ENCODE peak calls at places on chromosomes 5 and 9, in four cellular contexts. H, S, Y and Q are unnamed samples.

GRCh38 chr9:129816501-129817435 is 7.2 kb downstream of the TOR1A start:
- DNase-seq in H (no peak), S (no peak), Y (no peak), Q (no peak)

GRCh38 chr9:129459550-129460322 is 161.2 kb downstream of the C9orf50 start:
- DNase-seq in H (no peak), S (no peak), Y (no peak), Q (no peak)

GRCh38 chr5:120464627-120465280 is 654 bp downstream of the PRR16 start:
- DNase-seq in H (peak), S (peak), Y (peak), Q (no peak)

GRCh38 chr5:23352437-23352836 is 155.0 kb upstream of the PRDM9 start:
- DNase-seq in H (peak), S (peak), Y (no peak), Q (no peak)

GRCh38 chr5:149840226-149840825 is 104.3 kb downstream of the PDE6A start:
- DNase-seq in H (no peak), S (no peak), Y (no peak), Q (no peak)

GRCh38 chr5:64646169-64646568 is 44.1 kb upstream of the SHISAL2B start:
- DNase-seq in H (no peak), S (no peak), Y (no peak), Q (no peak)

GRCh38 chr9:4422495-4422894 is 67.8 kb upstream of the SLC1A1 start:
- DNase-seq in H (no peak), S (no peak), Y (no peak), Q (no peak)

GRCh38 chr9:115411516-115411915 is 293.6 kb upstream of the TNC start:
- DNase-seq in H (no peak), S (no peak), Y (no peak), Q (no peak)

GRCh38 chr5:43020294-43020711 is 19.8 kb downstream of the ANXA2R start:
- DNase-seq in H (no peak), S (no peak), Y (peak), Q (no peak)

GRCh38 chr9:133163559-133164208 is at the start of gene GBGT1:
- DNase-seq in H (no peak), S (no peak), Y (peak), Q (no peak)

GRCh38 chr5:57383093-57383861 is 99.3 kb downstream of the ACTBL2 start:
- DNase-seq in H (peak), S (peak), Y (peak), Q (peak)

GRCh38 chr5:2687746-2688145 is 63.7 kb downstream of the IRX2 start:
- DNase-seq in H (no peak), S (no peak), Y (no peak), Q (no peak)

GRCh38 chr5:124234022-124234899 is 512.2 kb downstream of the ZNF608 start:
- DNase-seq in H (no peak), S (no peak), Y (peak), Q (no peak)

GRCh38 chr5:143235423-143235822 is 168.1 kb downstream of the NR3C1 start:
- DNase-seq in H (peak), S (peak), Y (peak), Q (no peak)

GRCh38 chr5:77145666-77146065 is 58.6 kb upstream of the ZBED3 start:
- DNase-seq in H (peak), S (peak), Y (peak), Q (no peak)

GRCh38 chr5:94705427-94705826 is 87.0 kb downstream of the SLF1 start:
- DNase-seq in H (peak), S (no peak), Y (peak), Q (no peak)

GRCh38 chr5:154475613-154476342 is 2.2 kb downstream of the HAND1 start:
- DNase-seq in H (no peak), S (no peak), Y (no peak), Q (no peak)

GRCh38 chr5:166505546-166505945 is 1785.9 kb upstream of the WWC1 start:
- DNase-seq in H (no peak), S (no peak), Y (no peak), Q (no peak)

GRCh38 chr5:39079147-39079546 is 4.9 kb upstream of the RICTOR start:
- DNase-seq in H (no peak), S (no peak), Y (no peak), Q (no peak)

GRCh38 chr5:158028349-158028748 is 169.4 kb upstream of the CLINT1 start:
- DNase-seq in H (no peak), S (no peak), Y (no peak), Q (no peak)

GRCh38 chr5:147509710-147510651 is at the start of gene DPYSL3:
- DNase-seq in H (peak), S (peak), Y (peak), Q (no peak)
- H3K4me3 ChIP-seq in H (peak), S (peak), Y (peak), Q (peak)

DNA sequence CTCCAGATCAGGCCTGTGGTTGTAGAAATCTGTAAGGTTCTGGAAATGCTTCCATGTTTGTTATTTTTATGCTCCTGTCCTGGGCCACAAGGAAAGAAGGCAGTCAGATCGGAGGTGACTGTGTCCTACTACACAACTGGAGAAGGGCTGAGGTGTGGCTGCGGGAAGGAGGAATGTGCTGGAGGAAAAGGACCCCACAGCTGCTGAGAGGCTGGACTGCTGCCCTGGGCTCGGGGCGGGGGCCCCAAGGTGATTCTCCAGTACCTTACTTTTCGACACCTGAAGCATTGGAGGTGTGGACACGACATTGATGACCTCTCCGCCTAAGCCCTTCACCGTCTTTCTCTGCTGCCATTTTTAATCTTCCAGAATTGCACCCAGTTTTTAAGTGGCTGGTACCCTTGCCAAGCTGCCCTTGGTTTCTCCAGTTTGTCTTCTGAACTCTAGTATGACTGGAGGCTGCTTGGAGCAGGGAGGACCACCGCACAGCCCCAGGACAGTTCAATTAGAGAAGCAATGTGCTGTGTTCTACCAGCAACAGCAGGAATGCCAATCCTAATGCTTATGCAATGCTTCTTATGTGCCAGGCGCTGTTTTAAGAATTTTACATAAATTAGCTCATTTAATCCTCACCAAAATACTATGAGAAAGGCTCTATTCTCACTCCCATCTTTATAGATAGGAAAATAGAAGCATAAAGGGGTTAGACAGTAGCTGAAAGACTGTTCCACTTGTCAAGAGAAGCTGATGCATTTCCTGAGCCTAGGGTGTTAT is 13.5 kb upstream of the ANKRD33B start:
- DNase-seq in H (no peak), S (no peak), Y (peak), Q (no peak)
- H3K9ac ChIP-seq in H (peak), S (no peak), Y (peak), Q (no peak)

GRCh38 chr9:113589407-113589806 is 125.9 kb downstream of the RGS3 start:
- DNase-seq in H (no peak), S (no peak), Y (no peak), Q (no peak)
- H3K4me3 ChIP-seq in H (no peak), S (no peak), Y (no peak), Q (no peak)

DNA sequence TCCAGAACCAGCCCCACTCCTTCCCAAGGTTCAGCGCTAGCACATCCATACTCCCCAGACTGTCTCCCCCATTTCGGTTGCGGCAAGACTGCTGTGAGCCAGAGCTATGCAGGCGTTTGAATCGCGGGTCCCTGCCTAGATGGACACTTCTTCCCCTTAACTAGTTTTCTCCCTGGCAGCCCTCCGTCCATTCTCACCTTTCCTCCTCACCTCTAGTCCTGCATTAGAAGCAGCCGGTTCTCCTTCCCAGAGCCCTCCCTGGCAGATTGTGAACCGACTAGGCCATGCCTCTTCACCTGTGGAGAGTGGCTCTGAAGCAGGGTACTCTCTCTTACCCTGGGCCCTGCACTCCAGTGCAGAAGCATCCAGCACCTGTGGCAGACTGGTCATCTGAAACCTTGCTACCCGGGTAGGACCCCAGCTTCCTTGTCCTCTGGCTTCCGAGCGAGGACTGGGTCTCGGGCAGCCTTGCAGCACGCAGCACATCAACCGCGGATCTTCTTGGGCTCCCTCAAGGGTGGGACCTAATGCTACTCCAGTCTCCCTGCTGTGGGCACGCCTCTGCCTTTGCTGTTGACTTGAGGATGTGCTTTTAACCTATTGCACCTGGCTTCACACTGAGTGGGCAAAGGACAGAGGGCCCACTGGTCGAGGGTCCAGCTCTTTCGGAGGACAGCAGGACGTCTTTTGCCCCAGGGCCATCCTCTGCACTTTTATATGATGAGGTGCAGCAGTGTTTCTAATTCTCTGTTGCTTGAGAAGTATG is 183.6 kb downstream of the AOPEP start:
- DNase-seq in H (no peak), S (no peak), Y (no peak), Q (no peak)
- H3K9ac ChIP-seq in H (no peak), S (no peak), Y (no peak), Q (no peak)

GRCh38 chr5:37876926-37877325 is 37.1 kb upstream of the GDNF start:
- DNase-seq in H (no peak), S (no peak), Y (no peak), Q (peak)

GRCh38 chr5:37876245-37876644 is 36.4 kb upstream of the GDNF start:
- DNase-seq in H (no peak), S (no peak), Y (no peak), Q (no peak)

GRCh38 chr5:37871023-37871815 is 31.4 kb upstream of the GDNF start:
- DNase-seq in H (peak), S (peak), Y (peak), Q (no peak)

GRCh38 chr5:37873988-37874387 is 34.1 kb upstream of the GDNF start:
- DNase-seq in H (no peak), S (no peak), Y (no peak), Q (no peak)

GRCh38 chr5:37875051-37875787 is 35.4 kb upstream of the GDNF start:
- DNase-seq in H (peak), S (peak), Y (peak), Q (peak)
- H3K4me3 ChIP-seq in H (no peak), S (no peak), Y (no peak), Q (no peak)

DNA sequence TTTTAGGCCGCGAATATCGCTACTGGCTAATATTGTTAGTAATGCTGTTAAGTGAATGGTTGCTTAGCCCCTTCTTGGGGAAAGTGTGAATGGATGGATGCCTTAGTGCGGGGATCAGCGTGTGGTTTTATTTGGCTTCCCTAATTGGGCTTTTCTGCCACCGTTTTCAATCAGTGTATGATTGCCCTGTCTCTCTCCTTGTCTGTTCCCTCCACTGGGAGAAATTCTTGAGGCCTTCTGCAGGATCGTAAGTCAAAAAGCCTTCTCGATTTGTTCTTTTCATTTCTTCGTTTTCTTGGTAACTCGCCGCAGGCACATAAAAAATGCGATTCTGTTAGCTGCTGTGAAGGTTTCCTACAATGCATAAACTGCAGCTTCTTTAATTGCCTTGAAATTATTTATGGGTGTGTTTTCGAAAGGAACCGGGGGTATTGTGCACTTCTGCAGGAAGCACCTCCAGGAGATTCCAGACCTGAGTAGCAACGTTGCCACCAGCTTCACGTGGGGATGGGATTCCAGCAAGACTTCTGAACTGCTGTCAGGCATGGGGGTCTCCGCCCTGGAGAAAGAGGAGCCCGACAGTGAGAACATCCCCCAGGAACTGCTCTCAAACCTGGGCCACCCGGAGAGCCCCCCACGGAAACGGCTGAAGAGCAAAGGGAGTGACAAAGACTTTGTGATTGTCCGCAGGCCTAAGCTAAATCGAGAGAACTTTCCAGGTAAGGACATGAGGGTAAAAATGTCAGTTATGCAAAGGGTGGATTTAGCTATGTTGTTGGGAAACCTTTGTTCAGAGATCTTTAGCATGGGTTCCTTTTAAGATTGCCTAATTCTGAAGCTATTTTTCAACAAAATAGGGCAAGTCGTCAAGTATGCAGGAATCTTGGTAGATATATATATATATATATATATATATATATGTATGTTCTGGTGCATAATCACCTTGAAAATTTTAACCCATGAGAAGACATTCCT is 700 bp downstream of the SKP2 start:
- DNase-seq in H (peak), S (no peak), Y (peak), Q (no peak)
- H3K9ac ChIP-seq in H (peak), S (peak), Y (peak), Q (peak)

GRCh38 chr9:137280478-137281344 is 3.2 kb downstream of the TOR4A start:
- DNase-seq in H (no peak), S (no peak), Y (no peak), Q (no peak)
- H3K4me3 ChIP-seq in H (no peak), S (no peak), Y (no peak), Q (no peak)

GRCh38 chr9:27126682-27127081 is 17.7 kb downstream of the TEK start:
- DNase-seq in H (no peak), S (no peak), Y (no peak), Q (no peak)
- H3K9ac ChIP-seq in H (no peak), S (no peak), Y (no peak), Q (no peak)